ENCODE peak calls at places on chromosome 3, in four cellular contexts. R is right lobe of liver; Y is stimulated activated CD4-positive, alpha-beta T cell treated with anti-CD3 and anti-CD28 coated beads, Interleukin-2, amount 100 ng/mL, for 48 hours; I is BJ. O is an unnamed sample.

GRCh38 chr3:184688251-184688851 is 23.5 kb downstream of the MAGEF1 start:
- DNase-seq in I (peak), R (no peak), Y (no peak), O (no peak)

GRCh38 chr3:60917136-60917535 is 334.1 kb downstream of the FHIT start:
- DNase-seq in R (no peak), I (no peak), Y (no peak), O (no peak)

GRCh38 chr3:186107148-186108105 is 1.5 kb downstream of the ETV5 start:
- DNase-seq in R (peak), I (no peak), Y (no peak), O (no peak)

GRCh38 chr3:114877378-114878118 is 269.5 kb downstream of the ZBTB20 start:
- DNase-seq in I (no peak), Y (no peak), R (no peak), O (no peak)

GRCh38 chr3:134627831-134628230 is 23.0 kb downstream of the KY start:
- DNase-seq in Y (no peak), R (no peak), I (no peak), O (peak)

GRCh38 chr3:43286886-43287301 is 554 bp downstream of the SNRK start:
- DNase-seq in R (peak), I (no peak), Y (no peak), O (no peak)

GRCh38 chr3:10570196-10570946 is 65.0 kb upstream of the ATP2B2 start:
- DNase-seq in Y (no peak), R (peak), I (no peak), O (no peak)

GRCh38 chr3:124800511-124801374 is 70.5 kb downstream of the UMPS start:
- DNase-seq in R (peak), I (no peak), Y (no peak), O (no peak)

GRCh38 chr3:152302521-152303021 is 33.8 kb downstream of the MBNL1 start:
- DNase-seq in R (peak), Y (no peak), I (peak), O (peak)

GRCh38 chr3:44762170-44762677 is 630 bp downstream of the KIF15 start:
- DNase-seq in I (peak), R (no peak), Y (no peak), O (no peak)

GRCh38 chr3:188769833-188770232 is 401.9 kb upstream of the TPRG1 start:
- DNase-seq in R (no peak), I (no peak), Y (no peak), O (no peak)

GRCh38 chr3:40846466-40846865 is 321.7 kb downstream of the ZNF621 start:
- DNase-seq in Y (no peak), I (no peak), R (no peak), O (no peak)

GRCh38 chr3:122921791-122922651 is 105.5 kb downstream of the SEMA5B start:
- DNase-seq in I (no peak), R (no peak), Y (peak), O (peak)

GRCh38 chr3:178255315-178255714 is 280.9 kb upstream of the KCNMB2 start:
- DNase-seq in Y (no peak), I (no peak), R (no peak), O (no peak)

GRCh38 chr3:154151969-154152368 is 30.8 kb downstream of the ARHGEF26 start:
- DNase-seq in R (no peak), I (peak), Y (no peak), O (no peak)

GRCh38 chr3:138327831-138328230 is 1.8 kb downstream of the NME9 start:
- DNase-seq in R (no peak), I (no peak), Y (no peak), O (no peak)

GRCh38 chr3:16834214-16834613 is 50.5 kb upstream of the PLCL2 start:
- DNase-seq in I (no peak), R (no peak), Y (no peak), O (no peak)

GRCh38 chr3:14358426-14359211 is 43.8 kb upstream of the SLC6A6 start:
- DNase-seq in I (peak), R (no peak), Y (no peak), O (no peak)

GRCh38 chr3:50515565-50516047 is 12.2 kb upstream of the CACNA2D2 start:
- DNase-seq in Y (no peak), R (no peak), I (no peak), O (no peak)

GRCh38 chr3:63064216-63064755 is 189.1 kb upstream of the CADPS start:
- DNase-seq in R (no peak), I (no peak), Y (no peak), O (no peak)

GRCh38 chr3:178155521-178155920 is 380.7 kb upstream of the KCNMB2 start:
- DNase-seq in I (no peak), Y (no peak), R (no peak), O (no peak)

GRCh38 chr3:190458040-190458439 is 8.3 kb upstream of the TMEM207 start:
- DNase-seq in R (no peak), Y (no peak), I (no peak), O (no peak)

GRCh38 chr3:58237238-58237939 is at the start of gene ABHD6:
- DNase-seq in R (peak), I (no peak), Y (peak), O (peak)

GRCh38 chr3:105661461-105661860 is 207.4 kb downstream of the CBLB start:
- DNase-seq in I (no peak), R (no peak), Y (no peak), O (no peak)

GRCh38 chr3:134211797-134212196 is 38.9 kb downstream of the RYK start:
- DNase-seq in Y (no peak), I (no peak), R (no peak), O (no peak)

GRCh38 chr3:129323651-129324294 is 45.1 kb downstream of the HMCES start:
- DNase-seq in I (no peak), R (peak), Y (no peak), O (no peak)

GRCh38 chr3:169404491-169404890 is 259.0 kb downstream of the MECOM start:
- DNase-seq in Y (no peak), R (no peak), I (no peak), O (no peak)

GRCh38 chr3:62445267-62445666 is 71.9 kb upstream of the FEZF2 start:
- DNase-seq in Y (no peak), I (no peak), R (no peak), O (no peak)

GRCh38 chr3:49339593-49339946 is 283 bp downstream of the USP4 start:
- DNase-seq in R (peak), I (no peak), Y (no peak), O (no peak)

GRCh38 chr3:132256984-132257383 is 60.2 kb upstream of the ACP3 start:
- DNase-seq in Y (no peak), I (no peak), R (no peak), O (peak)

GRCh38 chr3:38985581-38985980 is 66.2 kb downstream of the SCN11A start:
- DNase-seq in Y (no peak), I (peak), R (no peak), O (no peak)

GRCh38 chr3:47430606-47431005 is 45.1 kb downstream of the SCAP start:
- DNase-seq in Y (no peak), R (no peak), I (no peak), O (no peak)

GRCh38 chr3:195117978-195118581 is 152.9 kb downstream of the XXYLT1 start:
- DNase-seq in R (no peak), Y (no peak), I (no peak), O (no peak)

GRCh38 chr3:113514265-113514769 is 639 bp downstream of the SPICE1 start:
- DNase-seq in Y (no peak), I (no peak), R (no peak), O (no peak)

GRCh38 chr3:23650371-23651140 is 155.2 kb upstream of the UBE2E1 start:
- DNase-seq in R (no peak), I (peak), Y (no peak), O (no peak)

GRCh38 chr3:137761099-137761562 is 3.0 kb upstream of the SOX14 start:
- DNase-seq in R (no peak), I (no peak), Y (no peak), O (no peak)

GRCh38 chr3:64138046-64138445 is 87.2 kb downstream of the PRICKLE2 start:
- DNase-seq in Y (no peak), I (no peak), R (no peak), O (no peak)

GRCh38 chr3:20125912-20126311 is 60.1 kb downstream of the SGO1 start:
- DNase-seq in I (no peak), Y (no peak), R (no peak), O (no peak)